ENCODE peak calls at places on chromosomes 4 and X, in ten cellular contexts. I is ascending aorta, U is transverse colon, X is tibial artery, G is ovary, O is neural progenitor cell, R is NB4, Q is left lung, B is tibial nerve, D is AG10803. Y is an unnamed sample.

GRCh38 chr4:8737075-8737474 is 134.6 kb downstream of the HMX1 start:
- DNase-seq in R (no peak), G (no peak), D (no peak), X (no peak), U (no peak), O (no peak), B (no peak), Q (no peak), I (peak), Y (no peak)

GRCh38 chrX:139172731-139173130 is 357.8 kb upstream of the F9 start:
- DNase-seq in R (no peak), D (no peak), O (no peak), Q (no peak), I (no peak), X (no peak), G (no peak), U (no peak), B (no peak), Y (no peak)

GRCh38 chr4:47251363-47252135 is 212.0 kb downstream of the COMMD8 start:
- DNase-seq in I (no peak), O (no peak), G (no peak), B (no peak), Q (no peak), X (no peak), D (no peak), U (no peak), R (no peak), Y (no peak)

GRCh38 chr4:16591867-16592266 is 306.6 kb downstream of the LDB2 start:
- DNase-seq in O (peak), B (no peak), U (no peak), D (no peak), G (peak), I (no peak), Q (no peak), X (no peak), R (no peak), Y (peak)

GRCh38 chrX:68894142-68894512 is 65.3 kb downstream of the EFNB1 start:
- DNase-seq in G (no peak), D (peak), U (no peak), B (no peak), Q (no peak), R (no peak), O (no peak), I (peak), X (no peak), Y (no peak)

GRCh38 chr4:53937918-53938317 is 126.5 kb downstream of the CHIC2 start:
- DNase-seq in Q (no peak), R (no peak), I (no peak), O (no peak), X (no peak), D (peak), U (no peak), G (no peak), B (no peak), Y (peak)

GRCh38 chr4:168585168-168586091 is 88.6 kb downstream of the PALLD start:
- DNase-seq in I (peak), D (peak), B (peak), G (peak), R (peak), Q (peak), O (peak), X (peak), U (peak), Y (peak)

GRCh38 chr4:140427104-140427918 is at the start of gene CLGN:
- DNase-seq in R (peak), G (peak), O (peak), U (peak), B (no peak), X (peak), I (peak), Q (peak), D (peak), Y (peak)

GRCh38 chr4:90689739-90690138 is 562.5 kb downstream of the CCSER1 start:
- DNase-seq in X (no peak), Q (no peak), I (no peak), G (no peak), B (no peak), O (peak), U (no peak), D (no peak), R (no peak), Y (no peak)

GRCh38 chrX:46812445-46812844 is 24.4 kb upstream of the RP2 start:
- DNase-seq in U (no peak), B (no peak), I (no peak), D (no peak), Q (no peak), R (no peak), X (no peak), G (no peak), O (no peak), Y (no peak)

GRCh38 chr4:120066182-120066524 is 495 bp downstream of the MAD2L1 start:
- DNase-seq in Q (no peak), X (no peak), B (no peak), U (no peak), R (peak), O (no peak), D (no peak), I (no peak), G (no peak), Y (no peak)

GRCh38 chrX:51743179-51743957 is at the start of gene GSPT2:
- DNase-seq in G (peak), X (peak), B (peak), R (peak), Q (peak), O (peak), U (peak), D (peak), I (peak), Y (peak)

GRCh38 chr4:153156263-153156662 is 48.0 kb upstream of the TRIM2 start:
- DNase-seq in B (no peak), U (no peak), I (no peak), O (peak), G (no peak), D (no peak), Q (no peak), X (no peak), R (peak), Y (no peak)

GRCh38 chr4:139875456-139875855 is 209.8 kb downstream of the MGST2 start:
- DNase-seq in Q (no peak), O (peak), I (no peak), G (no peak), D (no peak), R (no peak), X (no peak), U (no peak), B (no peak), Y (no peak)

GRCh38 chr4:55834086-55834795 is 14.7 kb downstream of the EXOC1L start:
- DNase-seq in B (no peak), Q (no peak), R (no peak), U (no peak), I (no peak), X (no peak), O (no peak), D (no peak), G (no peak), Y (peak)

GRCh38 chr4:128468485-128468989 is 180.9 kb upstream of the PGRMC2 start:
- DNase-seq in D (peak), Q (peak), R (no peak), U (peak), I (peak), B (peak), O (no peak), X (peak), G (no peak), Y (peak)

GRCh38 chr4:53313510-53313909 is 52.4 kb downstream of the SCFD2 start:
- DNase-seq in D (peak), R (peak), X (no peak), O (peak), I (no peak), B (no peak), U (no peak), Q (no peak), G (no peak), Y (peak)

GRCh38 chrX:112512509-112512908 is 167.2 kb downstream of the LHFPL1 start:
- DNase-seq in O (peak), D (no peak), I (no peak), X (no peak), Q (no peak), B (no peak), U (no peak), G (no peak), R (peak), Y (no peak)

GRCh38 chr4:123555500-123556273 is 159.1 kb downstream of the SPRY1 start:
- DNase-seq in G (peak), D (peak), R (peak), B (peak), O (no peak), U (peak), I (peak), X (peak), Q (peak), Y (peak)

GRCh38 chr4:2354127-2354526 is 64.3 kb downstream of the ZFYVE28 start:
- DNase-seq in G (no peak), U (peak), I (peak), D (no peak), O (peak), R (peak), X (no peak), Q (no peak), B (no peak), Y (peak)

GRCh38 chrX:10199212-10199611 is 42.4 kb downstream of the CLCN4 start:
- DNase-seq in R (peak), B (peak), X (peak), U (peak), G (no peak), O (no peak), Q (peak), I (peak), D (peak), Y (peak)

GRCh38 chrX:1449581-1450149 is 3.0 kb downstream of the ASMTL start:
- DNase-seq in U (no peak), O (no peak), B (no peak), G (no peak), Q (no peak), D (no peak), X (no peak), I (no peak), R (no peak), Y (no peak)

GRCh38 chrX:54721424-54721823 is 76.6 kb downstream of the ITIH6 start:
- DNase-seq in I (no peak), B (no peak), X (no peak), Q (no peak), U (no peak), R (no peak), D (no peak), O (no peak), G (no peak), Y (no peak)

GRCh38 chr4:8164687-8165086 is 6.1 kb upstream of the ABLIM2 start:
- DNase-seq in B (no peak), Q (no peak), D (no peak), U (no peak), X (no peak), R (no peak), I (no peak), O (no peak), G (no peak), Y (no peak)

GRCh38 chr4:163673848-163674702 is 179.6 kb downstream of the TMA16 start:
- DNase-seq in D (no peak), I (no peak), B (no peak), Q (no peak), O (no peak), X (no peak), U (no peak), R (no peak), G (no peak), Y (no peak)

GRCh38 chrX:47030339-47030738 is 47.9 kb upstream of the RGN start:
- DNase-seq in X (no peak), R (peak), Q (no peak), D (peak), O (peak), U (no peak), I (no peak), G (no peak), B (no peak), Y (peak)

GRCh38 chrX:150934453-150934852 is 36.0 kb upstream of the CD99L2 start:
- DNase-seq in U (peak), R (no peak), D (peak), Q (no peak), O (peak), G (no peak), B (no peak), X (no peak), I (no peak), Y (peak)

GRCh38 chrX:107480272-107480671 is 30.8 kb downstream of the FRMPD3 start:
- DNase-seq in X (no peak), R (no peak), G (no peak), U (no peak), I (no peak), Q (no peak), B (no peak), O (no peak), D (no peak), Y (no peak)

GRCh38 chr4:174973336-174973735 is 55.2 kb downstream of the ADAM29 start:
- DNase-seq in O (no peak), G (no peak), I (no peak), B (no peak), U (no peak), D (no peak), Q (no peak), R (no peak), X (no peak), Y (no peak)

GRCh38 chr4:78610546-78611214 is 59.1 kb downstream of the ANXA3 start:
- DNase-seq in X (no peak), B (no peak), D (peak), Q (no peak), O (no peak), R (peak), U (no peak), I (no peak), G (no peak), Y (peak)

GRCh38 chrX:149807747-149808458 is 26.2 kb downstream of the MAGEA9 start:
- DNase-seq in D (no peak), Q (no peak), X (no peak), B (no peak), I (no peak), U (no peak), O (no peak), G (no peak), R (peak), Y (no peak)

GRCh38 chr4:123352966-123353365 is 43.6 kb upstream of the SPRY1 start:
- DNase-seq in Q (no peak), X (no peak), O (no peak), G (no peak), I (no peak), D (no peak), R (no peak), U (no peak), B (no peak), Y (no peak)

GRCh38 chr4:12975511-12975910 is 508.6 kb downstream of the RAB28 start:
- DNase-seq in I (no peak), O (no peak), G (no peak), Q (no peak), R (no peak), U (no peak), B (no peak), D (no peak), X (no peak), Y (no peak)

GRCh38 chr4:81260443-81261102 is 45.6 kb upstream of the PRKG2 start:
- DNase-seq in O (peak), B (no peak), Q (no peak), U (no peak), X (no peak), G (no peak), D (no peak), R (no peak), I (no peak), Y (no peak)

GRCh38 chrX:108736509-108737479 is at the start of gene IRS4:
- DNase-seq in I (no peak), R (no peak), Q (no peak), D (no peak), B (no peak), O (peak), U (no peak), X (no peak), G (peak), Y (peak)

GRCh38 chrX:119826399-119826959 is 26.3 kb downstream of the UPF3B start:
- DNase-seq in B (no peak), I (no peak), G (no peak), O (no peak), U (no peak), D (peak), X (no peak), Q (no peak), R (no peak), Y (peak)

GRCh38 chr4:15262396-15262795 is 165.4 kb upstream of the C1QTNF7 start:
- DNase-seq in D (no peak), O (no peak), X (no peak), I (no peak), R (no peak), B (no peak), G (no peak), Q (no peak), U (no peak), Y (peak)

GRCh38 chr4:174340714-174341113 is 57.0 kb downstream of the CEP44 start:
- DNase-seq in I (no peak), R (no peak), X (no peak), B (no peak), G (no peak), D (peak), O (no peak), U (no peak), Q (no peak), Y (no peak)

GRCh38 chr4:8439168-8439567 is 1.4 kb downstream of the ACOX3 start:
- DNase-seq in U (no peak), Q (no peak), G (no peak), D (peak), B (no peak), R (no peak), X (no peak), I (no peak), O (no peak), Y (peak)

GRCh38 chrX:74925210-74926088 is at the start of gene NEXMIF:
- DNase-seq in Q (no peak), O (peak), R (peak), G (peak), X (no peak), I (no peak), D (peak), B (no peak), U (peak), Y (peak)
- TF ChIP-seq CTCF in Q (no peak), O (peak), R (no peak), G (no peak), X (no peak), I (no peak), D (no peak), B (no peak), U (no peak), Y (peak)

GRCh38 chr4:11914406-11914805 is 485.7 kb upstream of the HS3ST1 start:
- DNase-seq in R (no peak), G (no peak), X (no peak), D (no peak), B (no peak), U (no peak), I (no peak), O (peak), Q (no peak), Y (peak)
- H3K4me3 ChIP-seq in R (no peak), G (no peak), X (no peak), D (no peak), B (no peak), U (no peak), I (no peak), O (peak), Q (no peak), Y (no peak)

DNA sequence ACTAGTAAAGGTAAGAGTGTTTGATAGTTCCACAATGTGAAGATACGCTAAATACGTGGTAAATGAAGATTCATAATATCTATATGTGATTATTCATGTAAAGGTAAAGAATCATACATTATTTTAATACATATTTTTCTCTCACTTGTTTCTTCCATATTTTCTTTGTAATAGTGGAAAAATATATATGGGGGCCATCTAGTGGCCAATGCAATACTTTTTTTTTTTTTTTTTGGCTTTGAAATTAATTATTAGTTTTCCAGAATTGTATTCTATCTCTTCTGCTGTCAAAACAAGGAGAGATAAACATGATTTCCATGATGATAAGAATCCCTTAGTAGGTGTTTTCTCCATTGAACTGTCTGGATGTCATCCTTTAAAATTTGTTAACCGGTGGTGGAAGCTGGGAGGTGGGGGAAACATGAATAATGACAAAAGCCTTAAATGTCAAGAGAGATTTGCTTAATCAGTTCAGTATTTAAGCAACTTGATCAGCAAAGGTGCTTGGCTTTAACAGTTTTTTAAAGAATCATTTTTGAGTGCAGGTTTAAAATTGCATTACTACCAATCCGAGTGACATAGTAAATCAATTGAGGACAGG is 508.7 kb upstream of the HTR2C start:
- DNase-seq in B (no peak), D (no peak), I (no peak), Q (no peak), R (no peak), X (no peak), G (no peak), U (no peak), O (no peak), Y (peak)
- TF ChIP-seq CTCF in B (no peak), D (peak), I (no peak), Q (no peak), R (no peak), X (no peak), G (no peak), U (no peak), O (peak), Y (no peak)

DNA sequence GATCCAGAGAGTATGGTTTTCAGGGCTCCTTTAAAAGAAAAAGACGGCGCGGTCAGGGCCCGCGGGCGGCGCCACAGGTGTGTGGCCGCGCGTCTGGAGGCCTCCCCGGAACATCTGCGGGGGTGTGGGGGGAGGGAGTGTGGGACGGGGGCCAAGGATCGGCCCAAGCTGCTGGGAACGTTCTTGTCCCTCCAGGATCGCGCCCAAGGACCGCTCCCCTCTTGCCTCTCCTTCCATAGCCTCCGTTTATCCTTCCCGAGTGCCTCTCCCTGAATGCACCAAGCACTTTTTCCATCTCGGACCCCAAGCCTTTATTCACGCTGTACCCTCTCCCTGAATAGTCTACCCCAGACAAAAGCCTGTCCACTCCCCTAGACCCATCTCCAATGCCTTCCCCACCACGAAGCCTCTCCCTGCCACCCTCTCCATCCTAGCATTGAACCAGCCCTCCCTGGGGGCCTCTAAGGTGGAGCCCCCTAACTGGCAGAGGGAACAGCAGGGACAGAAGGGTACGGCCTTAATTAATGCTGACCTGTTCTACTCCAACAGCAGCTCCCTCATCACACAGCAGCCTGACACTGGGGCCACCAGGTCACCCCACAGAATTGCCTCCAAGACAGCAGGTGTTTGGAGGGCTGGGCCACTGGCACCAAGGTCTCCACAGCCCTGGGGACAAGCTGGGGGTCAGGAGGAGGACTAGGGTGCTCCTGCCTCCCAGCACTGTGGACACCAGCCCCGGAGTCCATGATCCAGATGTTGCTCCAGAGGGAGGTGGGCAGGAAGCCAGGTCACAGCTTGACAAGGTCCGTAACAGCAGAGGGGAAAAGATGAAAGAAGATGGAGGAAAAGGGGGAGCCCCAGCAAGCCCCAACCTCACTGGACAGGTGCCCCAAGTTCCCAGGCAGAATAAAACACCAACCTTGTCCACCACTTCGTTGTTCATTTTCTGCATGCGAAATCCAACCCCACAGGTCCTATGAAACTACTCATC is 3.9 kb downstream of the CRMP1 start:
- DNase-seq in O (no peak), Q (no peak), B (no peak), D (no peak), I (no peak), X (no peak), G (peak), R (no peak), U (no peak), Y (no peak)
- H3K4me3 ChIP-seq in O (peak), Q (peak), B (no peak), D (no peak), I (peak), X (peak), G (peak), R (no peak), U (no peak), Y (no peak)

GRCh38 chr4:142440093-142440492 is 406.0 kb downstream of the INPP4B start:
- DNase-seq in Q (no peak), B (no peak), R (no peak), X (no peak), D (no peak), G (no peak), O (no peak), I (no peak), U (no peak), Y (no peak)

GRCh38 chr4:142446965-142447474 is 399.1 kb downstream of the INPP4B start:
- DNase-seq in G (no peak), B (no peak), R (no peak), O (no peak), D (no peak), U (no peak), Q (no peak), X (no peak), I (no peak), Y (no peak)

GRCh38 chr4:142443469-142443868 is 402.6 kb downstream of the INPP4B start:
- DNase-seq in Q (no peak), D (no peak), G (no peak), I (no peak), O (no peak), X (no peak), B (no peak), U (no peak), R (no peak), Y (no peak)
- TF ChIP-seq CTCF in Q (no peak), D (no peak), G (no peak), I (no peak), O (peak), X (no peak), B (no peak), U (no peak), R (no peak), Y (no peak)

GRCh38 chr4:52035190-52035589 is 2.9 kb downstream of the SGCB start:
- DNase-seq in R (no peak), D (no peak), U (no peak), X (no peak), I (no peak), G (no peak), Q (no peak), B (no peak), O (no peak), Y (no peak)
- H3K4me3 ChIP-seq in R (no peak), D (no peak), U (no peak), X (no peak), I (no peak), G (no peak), Q (no peak), B (no peak), O (peak), Y (no peak)